ENCODE peak calls at places on chromosomes 12 and 14, in seven cellular contexts. B is hippocampal formation; W is RPMI7951; G is ACHN; I is activated CD4-positive, alpha-beta T cell treated with anti-CD3 and anti-CD28 coated beads, Interleukin-2, amount 50 U/mL, for 24 hours; E is effector memory CD8-positive, alpha-beta T cell; P is memory B cell. V is an unnamed sample.

GRCh38 chr12:1593232-1594044 is 943 bp downstream of the FBXL14 start:
- DNase-seq in B (peak), G (peak), P (peak), E (peak), W (peak), I (peak), V (peak)

GRCh38 chr14:36268957-36269734 is 51.3 kb downstream of the MBIP start:
- DNase-seq in P (no peak), E (no peak), G (no peak), W (no peak), B (no peak), I (no peak), V (no peak)

GRCh38 chr12:452667-453210 is 7.0 kb upstream of the B4GALNT3 start:
- DNase-seq in I (no peak), P (peak), G (no peak), B (no peak), E (peak), W (no peak), V (no peak)

GRCh38 chr12:47942327-47943230 is 20.8 kb upstream of the TMEM106C start:
- DNase-seq in G (peak), I (no peak), W (no peak), E (peak), P (peak), B (no peak), V (no peak)

GRCh38 chr14:79369359-79370332 is 841.7 kb downstream of the DIO2 start:
- DNase-seq in I (no peak), G (peak), P (no peak), W (peak), E (no peak), B (no peak), V (no peak)

GRCh38 chr14:50961606-50962259 is 17.4 kb upstream of the PYGL start:
- DNase-seq in W (peak), E (no peak), B (no peak), G (peak), P (no peak), I (no peak), V (no peak)

GRCh38 chr12:57229041-57229633 is 374 bp upstream of the SHMT2 start:
- DNase-seq in W (peak), I (no peak), G (no peak), B (no peak), E (no peak), P (no peak), V (no peak)

GRCh38 chr12:131067993-131068942 is 114.6 kb downstream of the ADGRD1 start:
- DNase-seq in W (no peak), P (no peak), G (no peak), I (no peak), B (no peak), E (no peak), V (no peak)

GRCh38 chr12:2335109-2335508 is 282.3 kb downstream of the CACNA1C start:
- DNase-seq in I (no peak), P (no peak), G (no peak), B (no peak), W (peak), E (no peak), V (no peak)

GRCh38 chr14:52080171-52080800 is 11.4 kb upstream of the NID2 start:
- DNase-seq in W (peak), E (no peak), B (no peak), P (no peak), I (no peak), G (peak), V (no peak)

GRCh38 chr12:4859478-4860210 is 50.1 kb upstream of the KCNA1 start:
- DNase-seq in E (no peak), G (no peak), B (no peak), W (no peak), P (no peak), I (no peak), V (no peak)

GRCh38 chr12:113196996-113197395 is 11.5 kb downstream of the RITA1 start:
- DNase-seq in E (peak), P (peak), W (peak), G (peak), I (no peak), B (peak), V (no peak)

GRCh38 chr14:102373110-102373509 is 10.4 kb downstream of the TECPR2 start:
- DNase-seq in W (no peak), P (no peak), E (no peak), G (no peak), B (no peak), I (no peak), V (no peak)

GRCh38 chr12:109716512-109717389 is 3.1 kb downstream of the FAM222A start:
- DNase-seq in G (no peak), E (no peak), W (no peak), B (peak), I (no peak), P (no peak), V (peak)

GRCh38 chr14:47710581-47710980 is 35.2 kb upstream of the MDGA2 start:
- DNase-seq in W (no peak), P (no peak), I (no peak), G (peak), E (no peak), B (no peak), V (no peak)

GRCh38 chr12:123973552-123974341 is 732 bp downstream of the ZNF664 start:
- DNase-seq in W (peak), P (peak), E (peak), G (peak), B (peak), I (peak), V (peak)

GRCh38 chr12:124588018-124588634 is 20.7 kb upstream of the NCOR2 start:
- DNase-seq in E (no peak), B (no peak), I (no peak), P (no peak), W (no peak), G (no peak), V (no peak)

GRCh38 chr12:65499167-65499566 is 220.7 kb downstream of the MSRB3 start:
- DNase-seq in G (no peak), B (no peak), P (no peak), I (no peak), E (no peak), W (no peak), V (no peak)

V was measured in dorsolateral prefrontal cortex.